ENCODE peak calls at places on chromosomes 11 and 22, in eight cellular contexts. P is activated T-cell treated with anti-CD3 and anti-CD28 coated beads for 24 hours; E is stimulated activated CD4-positive, alpha-beta T cell treated with anti-CD3 and anti-CD28 coated beads, Interleukin-1b, Interleukin-23, amount 100 ng/mL, for 1 hour; T is left ventricle myocardium inferior; S is effector memory CD8-positive, alpha-beta T cell; G is hypothalamus; U is central memory CD4-positive, alpha-beta T cell; F is PC-3. K is an unnamed sample.

GRCh38 chr11:70420496-70420895 is 22.2 kb downstream of the CTTN start:
- DNase-seq in P (no peak), E (no peak), T (no peak), S (no peak), G (no peak), U (no peak), F (no peak), K (no peak)

GRCh38 chr22:48315415-48316244 is 1512.0 kb downstream of the BRD1 start:
- DNase-seq in P (no peak), E (no peak), T (no peak), S (no peak), G (no peak), U (no peak), F (no peak), K (no peak)

GRCh38 chr22:46286941-46287872 is 9.5 kb upstream of the GTSE1 start:
- DNase-seq in P (no peak), E (no peak), T (no peak), S (no peak), G (no peak), U (no peak), F (no peak), K (no peak)

GRCh38 chr11:115256326-115257197 is 247.7 kb downstream of the CADM1 start:
- DNase-seq in P (no peak), E (no peak), T (no peak), S (peak), G (no peak), U (no peak), F (no peak), K (no peak)

GRCh38 chr11:115475564-115475963 is 28.7 kb downstream of the CADM1 start:
- DNase-seq in P (no peak), E (no peak), T (no peak), S (no peak), G (no peak), U (no peak), F (no peak), K (no peak)

GRCh38 chr22:46012182-46012880 is 35.4 kb upstream of the WNT7B start:
- DNase-seq in P (no peak), E (no peak), T (peak), S (no peak), G (no peak), U (no peak), F (no peak), K (no peak)

GRCh38 chr11:3129181-3129590 is 35.9 kb downstream of the OSBPL5 start:
- DNase-seq in P (no peak), E (no peak), T (no peak), S (no peak), G (no peak), U (no peak), F (no peak), K (no peak)

GRCh38 chr22:19646383-19646782 is 67.9 kb upstream of the SEPTIN5 start:
- DNase-seq in P (no peak), E (no peak), T (no peak), S (no peak), G (no peak), U (no peak), F (no peak), K (no peak)

GRCh38 chr11:110691961-110692360 is 20.3 kb downstream of the ARHGAP20 start:
- DNase-seq in P (no peak), E (no peak), T (no peak), S (no peak), G (no peak), U (no peak), F (no peak), K (no peak)

GRCh38 chr22:46678003-46678657 is 57.9 kb downstream of the GRAMD4 start:
- DNase-seq in P (no peak), E (no peak), T (no peak), S (no peak), G (no peak), U (no peak), F (no peak), K (no peak)

GRCh38 chr11:117638913-117639543 is 158.0 kb downstream of the DSCAML1 start:
- DNase-seq in P (no peak), E (no peak), T (no peak), S (no peak), G (no peak), U (no peak), F (no peak), K (no peak)

GRCh38 chr11:11605821-11606450 is 15.9 kb downstream of the GALNT18 start:
- DNase-seq in P (no peak), E (no peak), T (no peak), S (no peak), G (no peak), U (no peak), F (peak), K (no peak)

GRCh38 chr11:65118097-65118837 is 766 bp upstream of the ZNHIT2 start:
- DNase-seq in P (no peak), E (no peak), T (no peak), S (no peak), G (no peak), U (no peak), F (no peak), K (no peak)

GRCh38 chr11:64164392-64165312 is 1.3 kb downstream of the MACROD1 start:
- DNase-seq in P (no peak), E (no peak), T (peak), S (no peak), G (no peak), U (no peak), F (peak), K (no peak)

GRCh38 chr11:94934362-94934761 is 39.0 kb downstream of the CWC15 start:
- DNase-seq in P (no peak), E (no peak), T (no peak), S (no peak), G (no peak), U (no peak), F (no peak), K (no peak)